ENCODE peak calls at places on chromosomes 3 and 15, in nine cellular contexts. One of them, this sample, is unnamed.

GRCh38 chr3:184300377-184300717 is 1.3 kb downstream of the PSMD2 start:
- DNase-seq in HS-5: peak; percentile 84
- DNase-seq in T-helper 1 cell: no peak
- DNase-seq in mammary epithelial cell: peak; percentile 65
- DNase-seq in cardiac fibroblast: no peak
- DNase-seq in activated gamma-delta T cell treated with Interleukin-2 at 50 U/mL for 16 hours: no peak
- DNase-seq in Daoy: peak; percentile 84
- DNase-seq in SIG-M5: no peak
- DNase-seq in fibroblast of mammary gland: peak; percentile 74
- DNase-seq in this sample: peak; percentile 73

GRCh38 chr15:55344206-55344605 is 25.2 kb downstream of the PIGB start:
- DNase-seq in cardiac fibroblast: peak; percentile 15
- DNase-seq in mammary epithelial cell: peak; percentile 43
- DNase-seq in fibroblast of mammary gland: no peak
- DNase-seq in activated gamma-delta T cell treated with Interleukin-2 at 50 U/mL for 16 hours: no peak
- DNase-seq in Daoy: no peak
- DNase-seq in SIG-M5: no peak
- DNase-seq in HS-5: no peak
- DNase-seq in T-helper 1 cell: no peak
- DNase-seq in this sample: no peak

GRCh38 chr3:147619925-147620580 is 210.9 kb downstream of the ZIC1 start:
- DNase-seq in cardiac fibroblast: no peak
- DNase-seq in activated gamma-delta T cell treated with Interleukin-2 at 50 U/mL for 16 hours: no peak
- DNase-seq in fibroblast of mammary gland: peak; percentile 16
- DNase-seq in SIG-M5: no peak
- DNase-seq in T-helper 1 cell: no peak
- DNase-seq in Daoy: no peak
- DNase-seq in mammary epithelial cell: no peak
- DNase-seq in HS-5: no peak
- DNase-seq in this sample: no peak

GRCh38 chr3:33751320-33751719 is 33.3 kb upstream of the CLASP2 start:
- DNase-seq in T-helper 1 cell: no peak
- DNase-seq in HS-5: no peak
- DNase-seq in Daoy: no peak
- DNase-seq in activated gamma-delta T cell treated with Interleukin-2 at 50 U/mL for 16 hours: no peak
- DNase-seq in mammary epithelial cell: peak; percentile 13
- DNase-seq in cardiac fibroblast: no peak
- DNase-seq in fibroblast of mammary gland: peak; percentile 5
- DNase-seq in SIG-M5: no peak
- DNase-seq in this sample: no peak

GRCh38 chr15:64452988-64453688 is 7.2 kb upstream of the ZNF609 start:
- DNase-seq in mammary epithelial cell: no peak
- DNase-seq in T-helper 1 cell: no peak
- DNase-seq in SIG-M5: no peak
- DNase-seq in HS-5: no peak
- DNase-seq in cardiac fibroblast: peak; percentile 69
- DNase-seq in fibroblast of mammary gland: no peak
- DNase-seq in Daoy: no peak
- DNase-seq in activated gamma-delta T cell treated with Interleukin-2 at 50 U/mL for 16 hours: no peak
- DNase-seq in this sample: no peak

GRCh38 chr15:66165856-66166255 is 87.7 kb downstream of the MEGF11 start:
- DNase-seq in SIG-M5: no peak
- DNase-seq in cardiac fibroblast: no peak
- DNase-seq in activated gamma-delta T cell treated with Interleukin-2 at 50 U/mL for 16 hours: no peak
- DNase-seq in Daoy: no peak
- DNase-seq in fibroblast of mammary gland: no peak
- DNase-seq in mammary epithelial cell: no peak
- DNase-seq in T-helper 1 cell: no peak
- DNase-seq in HS-5: no peak
- DNase-seq in this sample: no peak

GRCh38 chr15:32691316-32692032 is 26.3 kb upstream of the GREM1 start:
- DNase-seq in HS-5: no peak
- DNase-seq in mammary epithelial cell: no peak
- DNase-seq in cardiac fibroblast: no peak
- DNase-seq in fibroblast of mammary gland: no peak
- DNase-seq in activated gamma-delta T cell treated with Interleukin-2 at 50 U/mL for 16 hours: no peak
- DNase-seq in Daoy: no peak
- DNase-seq in SIG-M5: no peak
- DNase-seq in T-helper 1 cell: no peak
- DNase-seq in this sample: peak; percentile 73

GRCh38 chr15:74032046-74032445 is 37.5 kb downstream of the PML start:
- DNase-seq in Daoy: no peak
- DNase-seq in cardiac fibroblast: no peak
- DNase-seq in activated gamma-delta T cell treated with Interleukin-2 at 50 U/mL for 16 hours: no peak
- DNase-seq in T-helper 1 cell: no peak
- DNase-seq in mammary epithelial cell: no peak
- DNase-seq in SIG-M5: no peak
- DNase-seq in HS-5: no peak
- DNase-seq in fibroblast of mammary gland: no peak
- DNase-seq in this sample: no peak

GRCh38 chr3:59542276-59542675 is 492.5 kb upstream of the CFAP20DC start:
- DNase-seq in SIG-M5: no peak
- DNase-seq in mammary epithelial cell: no peak
- DNase-seq in activated gamma-delta T cell treated with Interleukin-2 at 50 U/mL for 16 hours: no peak
- DNase-seq in T-helper 1 cell: no peak
- DNase-seq in cardiac fibroblast: no peak
- DNase-seq in fibroblast of mammary gland: no peak
- DNase-seq in HS-5: no peak
- DNase-seq in Daoy: no peak
- DNase-seq in this sample: no peak

GRCh38 chr15:25710184-25710583 is 152.9 kb downstream of the ATP10A start:
- DNase-seq in activated gamma-delta T cell treated with Interleukin-2 at 50 U/mL for 16 hours: peak; percentile 26
- DNase-seq in HS-5: no peak
- DNase-seq in Daoy: peak; percentile 66
- DNase-seq in cardiac fibroblast: peak; percentile 28
- DNase-seq in fibroblast of mammary gland: peak; percentile 31
- DNase-seq in T-helper 1 cell: no peak
- DNase-seq in mammary epithelial cell: no peak
- DNase-seq in SIG-M5: no peak
- DNase-seq in this sample: no peak

GRCh38 chr15:85704021-85704420 is 90.7 kb downstream of the KLHL25 start:
- DNase-seq in mammary epithelial cell: no peak
- DNase-seq in Daoy: no peak
- DNase-seq in SIG-M5: no peak
- DNase-seq in cardiac fibroblast: no peak
- DNase-seq in fibroblast of mammary gland: peak; percentile 80
- DNase-seq in HS-5: no peak
- DNase-seq in T-helper 1 cell: no peak
- DNase-seq in activated gamma-delta T cell treated with Interleukin-2 at 50 U/mL for 16 hours: no peak
- DNase-seq in this sample: peak; percentile 3

GRCh38 chr15:67967871-67968423 is 86.2 kb upstream of the PIAS1 start:
- DNase-seq in activated gamma-delta T cell treated with Interleukin-2 at 50 U/mL for 16 hours: peak; percentile 7
- DNase-seq in mammary epithelial cell: peak; percentile 27
- DNase-seq in cardiac fibroblast: peak; percentile 78
- DNase-seq in fibroblast of mammary gland: peak; percentile 50
- DNase-seq in SIG-M5: no peak
- DNase-seq in T-helper 1 cell: no peak
- DNase-seq in HS-5: no peak
- DNase-seq in Daoy: peak; percentile 67
- DNase-seq in this sample: peak; percentile 74

GRCh38 chr15:91113036-91113435 is 13.0 kb downstream of the SV2B start:
- DNase-seq in activated gamma-delta T cell treated with Interleukin-2 at 50 U/mL for 16 hours: no peak
- DNase-seq in fibroblast of mammary gland: no peak
- DNase-seq in T-helper 1 cell: no peak
- DNase-seq in Daoy: no peak
- DNase-seq in HS-5: no peak
- DNase-seq in mammary epithelial cell: peak; percentile 13
- DNase-seq in cardiac fibroblast: no peak
- DNase-seq in SIG-M5: no peak
- DNase-seq in this sample: no peak

GRCh38 chr3:47347217-47347801 is 33.5 kb upstream of the PTPN23 start:
- DNase-seq in T-helper 1 cell: no peak
- DNase-seq in SIG-M5: peak; percentile 70
- DNase-seq in fibroblast of mammary gland: peak; percentile 65
- DNase-seq in mammary epithelial cell: peak; percentile 47
- DNase-seq in HS-5: no peak
- DNase-seq in cardiac fibroblast: peak; percentile 71
- DNase-seq in Daoy: peak; percentile 24
- DNase-seq in activated gamma-delta T cell treated with Interleukin-2 at 50 U/mL for 16 hours: no peak
- DNase-seq in this sample: peak; percentile 84

GRCh38 chr3:184186184-184186901 is at the start of gene ABCF3:
- DNase-seq in Daoy: peak; percentile 54
- DNase-seq in activated gamma-delta T cell treated with Interleukin-2 at 50 U/mL for 16 hours: no peak
- DNase-seq in cardiac fibroblast: peak; percentile 70
- DNase-seq in T-helper 1 cell: no peak
- DNase-seq in SIG-M5: no peak
- DNase-seq in fibroblast of mammary gland: peak; percentile 70
- DNase-seq in mammary epithelial cell: no peak
- DNase-seq in HS-5: no peak
- DNase-seq in this sample: peak; percentile 47

GRCh38 chr3:69948246-69948862 is 51.2 kb upstream of the SAMMSON start:
- DNase-seq in cardiac fibroblast: peak; percentile 64
- DNase-seq in Daoy: peak; percentile 3
- DNase-seq in mammary epithelial cell: peak; percentile 9
- DNase-seq in activated gamma-delta T cell treated with Interleukin-2 at 50 U/mL for 16 hours: no peak
- DNase-seq in T-helper 1 cell: no peak
- DNase-seq in fibroblast of mammary gland: peak; percentile 59
- DNase-seq in SIG-M5: no peak
- DNase-seq in HS-5: peak; percentile 24
- DNase-seq in this sample: peak; percentile 47

GRCh38 chr15:58387130-58387529 is 44.7 kb upstream of the LIPC start:
- DNase-seq in fibroblast of mammary gland: peak; percentile 97
- DNase-seq in HS-5: peak; percentile 50
- DNase-seq in Daoy: peak; percentile 20
- DNase-seq in activated gamma-delta T cell treated with Interleukin-2 at 50 U/mL for 16 hours: no peak
- DNase-seq in T-helper 1 cell: no peak
- DNase-seq in mammary epithelial cell: peak; percentile 50
- DNase-seq in SIG-M5: no peak
- DNase-seq in cardiac fibroblast: peak; percentile 62
- DNase-seq in this sample: peak; percentile 46

This sample was measured in RPMI7951.